ENCODE peak calls at places on chromosomes 7 and 10, in eight cellular contexts. One of them, this sample, is unnamed.

GRCh38 chr10:112801004-112801403 is 149.0 kb upstream of the TCF7L2 start:
- DNase-seq in NCI-H1105: no peak
- DNase-seq in activated CD4-positive, alpha-beta T cell treated with anti-CD3 and anti-CD28 coated beads for 1 hour: no peak
- DNase-seq in cardiac septum: no peak
- DNase-seq in left cardiac atrium: no peak
- DNase-seq in LHCN-M2: no peak
- DNase-seq in HT1080: no peak
- DNase-seq in Calu3: no peak
- DNase-seq in this sample: no peak

GRCh38 chr10:126118476-126118875 is 222.1 kb downstream of the FANK1 start:
- DNase-seq in NCI-H1105: no peak
- DNase-seq in activated CD4-positive, alpha-beta T cell treated with anti-CD3 and anti-CD28 coated beads for 1 hour: no peak
- DNase-seq in cardiac septum: no peak
- DNase-seq in left cardiac atrium: no peak
- DNase-seq in LHCN-M2: no peak
- DNase-seq in HT1080: no peak
- DNase-seq in Calu3: no peak
- DNase-seq in this sample: no peak

GRCh38 chr7:119472398-119473038 is 800.5 kb upstream of the KCND2 start:
- DNase-seq in NCI-H1105: peak; percentile 77
- DNase-seq in activated CD4-positive, alpha-beta T cell treated with anti-CD3 and anti-CD28 coated beads for 1 hour: no peak
- DNase-seq in cardiac septum: no peak
- DNase-seq in left cardiac atrium: no peak
- DNase-seq in LHCN-M2: no peak
- DNase-seq in HT1080: no peak
- DNase-seq in Calu3: peak; percentile 23
- DNase-seq in this sample: no peak

GRCh38 chr10:46555713-46556514 is 544 bp downstream of the GPRIN2 start:
- DNase-seq in NCI-H1105: no peak
- DNase-seq in activated CD4-positive, alpha-beta T cell treated with anti-CD3 and anti-CD28 coated beads for 1 hour: no peak
- DNase-seq in cardiac septum: peak; percentile 77
- DNase-seq in left cardiac atrium: no peak
- DNase-seq in LHCN-M2: no peak
- DNase-seq in HT1080: no peak
- DNase-seq in Calu3: peak; percentile 54
- DNase-seq in this sample: no peak

GRCh38 chr10:68271104-68271882 is 39.4 kb upstream of the ATOH7 start:
- DNase-seq in NCI-H1105: no peak
- DNase-seq in activated CD4-positive, alpha-beta T cell treated with anti-CD3 and anti-CD28 coated beads for 1 hour: no peak
- DNase-seq in cardiac septum: no peak
- DNase-seq in left cardiac atrium: no peak
- DNase-seq in LHCN-M2: no peak
- DNase-seq in HT1080: no peak
- DNase-seq in Calu3: no peak
- DNase-seq in this sample: no peak

GRCh38 chr10:5525581-5526271 is 965 bp downstream of the CALML3 start:
- DNase-seq in NCI-H1105: no peak
- DNase-seq in activated CD4-positive, alpha-beta T cell treated with anti-CD3 and anti-CD28 coated beads for 1 hour: no peak
- DNase-seq in cardiac septum: peak; percentile 60
- DNase-seq in left cardiac atrium: no peak
- DNase-seq in LHCN-M2: no peak
- DNase-seq in HT1080: peak; percentile 25
- DNase-seq in Calu3: no peak
- DNase-seq in this sample: no peak

GRCh38 chr10:17056781-17057191 is 72.8 kb downstream of the CUBN start:
- DNase-seq in NCI-H1105: no peak
- DNase-seq in activated CD4-positive, alpha-beta T cell treated with anti-CD3 and anti-CD28 coated beads for 1 hour: no peak
- DNase-seq in cardiac septum: no peak
- DNase-seq in left cardiac atrium: no peak
- DNase-seq in LHCN-M2: peak; percentile 64
- DNase-seq in HT1080: no peak
- DNase-seq in Calu3: no peak
- DNase-seq in this sample: no peak

GRCh38 chr7:158908552-158908951 is 52.2 kb downstream of the DYNC2I1 start:
- DNase-seq in NCI-H1105: no peak
- DNase-seq in activated CD4-positive, alpha-beta T cell treated with anti-CD3 and anti-CD28 coated beads for 1 hour: no peak
- DNase-seq in cardiac septum: no peak
- DNase-seq in left cardiac atrium: no peak
- DNase-seq in LHCN-M2: no peak
- DNase-seq in HT1080: no peak
- DNase-seq in Calu3: no peak
- DNase-seq in this sample: no peak

GRCh38 chr7:41695661-41696322 is 7.1 kb downstream of the INHBA start:
- DNase-seq in NCI-H1105: no peak
- DNase-seq in activated CD4-positive, alpha-beta T cell treated with anti-CD3 and anti-CD28 coated beads for 1 hour: no peak
- DNase-seq in cardiac septum: no peak
- DNase-seq in left cardiac atrium: no peak
- DNase-seq in LHCN-M2: peak; percentile 89
- DNase-seq in HT1080: no peak
- DNase-seq in Calu3: no peak
- DNase-seq in this sample: no peak

GRCh38 chr10:4826788-4827324 is 849 bp downstream of the AKR1E2 start:
- DNase-seq in NCI-H1105: no peak
- DNase-seq in activated CD4-positive, alpha-beta T cell treated with anti-CD3 and anti-CD28 coated beads for 1 hour: no peak
- DNase-seq in cardiac septum: no peak
- DNase-seq in left cardiac atrium: no peak
- DNase-seq in LHCN-M2: no peak
- DNase-seq in HT1080: no peak
- DNase-seq in Calu3: no peak
- DNase-seq in this sample: no peak